ENCODE peak calls at places on chromosomes 6 and 20, in ten cellular contexts. W, Z, X, I, Y, G, A, O, B and N are unnamed samples.

GRCh38 chr6:160930547-160931377 is 60.8 kb upstream of the MAP3K4 start:
- DNase-seq in X (peak; percentile 86), A (peak; percentile 23), G (peak; percentile 30), B (peak; percentile 93), Z (peak; percentile 88), Y (peak; percentile 75), O (peak; percentile 89), I (peak; percentile 61), W (peak; percentile 84), N (peak; percentile 39)

GRCh38 chr20:35200255-35200654 is 26.2 kb upstream of the MMP24 start:
- DNase-seq in Y (no peak), A (no peak), W (no peak), Z (no peak), G (no peak), X (no peak), I (peak; percentile 75), B (no peak), O (no peak), N (no peak)

GRCh38 chr6:152085533-152085932 is 278.1 kb downstream of the ESR1 start:
- DNase-seq in X (no peak), W (no peak), O (no peak), Y (no peak), B (no peak), Z (peak; percentile 52), G (no peak), I (peak; percentile 85), A (no peak), N (no peak)

GRCh38 chr6:79077680-79078056 is 386 bp downstream of the PHIP start:
- DNase-seq in O (peak; percentile 55), W (peak; percentile 67), A (peak; percentile 47), X (no peak), Z (no peak), I (no peak), Y (no peak), G (no peak), B (peak; percentile 77), N (no peak)

GRCh38 chr20:20611165-20611564 is 101.3 kb downstream of the RALGAPA2 start:
- DNase-seq in A (no peak), Z (no peak), I (no peak), X (no peak), O (no peak), G (no peak), Y (no peak), B (no peak), W (no peak), N (no peak)

GRCh38 chr6:36328600-36328999 is 8.1 kb downstream of the BNIP5 start:
- DNase-seq in W (no peak), Z (no peak), I (no peak), B (no peak), G (no peak), A (no peak), O (no peak), X (no peak), Y (no peak), N (no peak)

GRCh38 chr20:46088409-46089075 is 1.2 kb downstream of the NCOA5 start:
- DNase-seq in G (no peak), B (no peak), X (no peak), W (no peak), Y (no peak), I (peak; percentile 47), A (no peak), O (no peak), Z (peak; percentile 15), N (no peak)

GRCh38 chr6:79546186-79546585 is 9.0 kb upstream of the LCA5 start:
- DNase-seq in Y (no peak), G (no peak), X (no peak), Z (peak; percentile 36), A (no peak), O (no peak), I (peak; percentile 19), B (no peak), W (no peak), N (no peak)

GRCh38 chr20:62536731-62537401 is 61.1 kb upstream of the GATA5 start:
- DNase-seq in O (no peak), W (no peak), X (no peak), Z (peak; percentile 34), Y (no peak), G (no peak), B (no peak), I (no peak), A (no peak), N (no peak)

GRCh38 chr20:37525810-37526209 is 1.9 kb downstream of the BLCAP start:
- DNase-seq in Z (no peak), A (no peak), B (no peak), X (peak; percentile 43), G (no peak), I (no peak), O (no peak), W (no peak), Y (no peak), N (no peak)

GRCh38 chr20:47727909-47728361 is 57.3 kb downstream of the SULF2 start:
- DNase-seq in W (no peak), Z (no peak), X (no peak), A (no peak), G (no peak), Y (no peak), B (no peak), I (no peak), O (peak; percentile 18), N (no peak)

GRCh38 chr6:6699741-6700367 is 111.3 kb downstream of the LY86 start:
- DNase-seq in B (no peak), G (no peak), I (peak; percentile 95), W (no peak), O (no peak), Z (peak; percentile 88), Y (peak; percentile 96), X (peak; percentile 96), A (peak; percentile 76), N (no peak)

GRCh38 chr6:42449917-42450313 is 1.8 kb downstream of the TRERF1 start:
- DNase-seq in B (no peak), Y (no peak), W (no peak), I (no peak), A (no peak), Z (no peak), G (no peak), O (no peak), X (no peak), N (no peak)

GRCh38 chr6:79894939-79895338 is 52.4 kb downstream of the ELOVL4 start:
- DNase-seq in O (no peak), I (peak; percentile 58), Y (no peak), Z (no peak), A (no peak), G (no peak), W (no peak), X (no peak), B (no peak), N (no peak)

GRCh38 chr20:52081791-52082190 is 109.8 kb downstream of the ZFP64 start:
- DNase-seq in W (no peak), Z (no peak), I (no peak), O (no peak), X (no peak), G (no peak), A (no peak), Y (no peak), B (no peak), N (no peak)

GRCh38 chr20:4012631-4013030 is 2.7 kb downstream of the RNF24 start:
- DNase-seq in W (no peak), B (no peak), A (peak; percentile 35), G (no peak), O (no peak), X (no peak), Z (no peak), Y (no peak), I (no peak), N (no peak)

GRCh38 chr6:4491501-4492260 is 284.5 kb upstream of the CDYL start:
- DNase-seq in Y (no peak), W (no peak), O (no peak), I (peak; percentile 67), G (no peak), X (no peak), A (no peak), B (no peak), Z (peak; percentile 25), N (no peak)

GRCh38 chr20:49851991-49852390 is 39.4 kb downstream of the SLC9A8 start:
- DNase-seq in I (no peak), G (no peak), Y (no peak), X (no peak), O (no peak), W (no peak), B (no peak), A (no peak), Z (no peak), N (no peak)

GRCh38 chr20:10131612-10132345 is 86.9 kb upstream of the SNAP25 start:
- DNase-seq in I (peak; percentile 15), A (no peak), B (peak; percentile 70), G (no peak), Y (no peak), O (peak; percentile 8), W (no peak), X (peak; percentile 90), Z (peak; percentile 51), N (no peak)

GRCh38 chr6:114718716-114719270 is 376.0 kb upstream of the HS3ST5 start:
- DNase-seq in Y (no peak), W (no peak), Z (no peak), A (no peak), G (no peak), X (no peak), B (no peak), I (no peak), O (no peak), N (no peak)

GRCh38 chr6:33116881-33117711 is 41.3 kb downstream of the HLA-DPB1 start:
- DNase-seq in O (peak; percentile 40), X (no peak), B (peak; percentile 57), Y (no peak), I (no peak), Z (peak; percentile 22), W (no peak), A (no peak), G (no peak), N (no peak)

GRCh38 chr6:143969077-143969476 is 39.0 kb downstream of the PLAGL1 start:
- DNase-seq in Z (no peak), I (no peak), G (no peak), A (no peak), X (no peak), B (no peak), O (no peak), Y (no peak), W (no peak), N (no peak)

GRCh38 chr20:37538003-37538402 is 10.3 kb upstream of the BLCAP start:
- DNase-seq in A (peak; percentile 6), O (no peak), X (peak; percentile 87), Z (peak; percentile 73), B (no peak), Y (no peak), I (peak; percentile 69), W (no peak), G (no peak), N (no peak)

GRCh38 chr6:170448317-170448716 is 104.8 kb downstream of the PSMB1 start:
- DNase-seq in W (no peak), Y (no peak), X (no peak), A (no peak), I (no peak), B (no peak), Z (no peak), G (no peak), O (no peak), N (no peak)

GRCh38 chr20:5848711-5849505 is 98.7 kb downstream of the SHLD1 start:
- DNase-seq in I (peak; percentile 54), X (peak; percentile 78), B (no peak), Y (no peak), O (no peak), Z (peak; percentile 48), W (no peak), G (no peak), A (no peak), N (no peak)

GRCh38 chr20:13464702-13465101 is 174.0 kb downstream of the TASP1 start:
- DNase-seq in G (no peak), B (no peak), O (no peak), Z (no peak), A (no peak), W (no peak), I (peak; percentile 15), Y (no peak), X (no peak), N (no peak)

GRCh38 chr6:157990321-157991066 is 8.8 kb downstream of the SYNJ2 start:
- DNase-seq in A (no peak), X (no peak), B (no peak), Y (no peak), Z (no peak), O (no peak), G (peak; percentile 42), I (no peak), W (peak; percentile 53), N (no peak)

GRCh38 chr20:35296101-35296554 is 3.9 kb upstream of the FAM83C start:
- DNase-seq in Z (no peak), O (no peak), I (no peak), X (no peak), G (no peak), B (no peak), W (no peak), A (no peak), Y (no peak), N (no peak)